ENCODE peak calls at places on chromosomes 7 and 10, in nine cellular contexts. One of them, this sample, is unnamed.

GRCh38 chr7:7943951-7944350 is 24.6 kb upstream of the GLCCI1 start:
- DNase-seq in WERI-Rb-1: no peak
- DNase-seq in SHP77: no peak
- DNase-seq in activated T-cell treated with anti-CD3 and anti-CD28 coated beads, Interleukin-2, amount 50 U/mL, for 4 hours: no peak
- DNase-seq in HuH-7: no peak
- DNase-seq in NB4: no peak
- DNase-seq in AG08395: no peak
- DNase-seq in H4: no peak
- DNase-seq in CD8-positive, alpha-beta memory T cell: no peak
- DNase-seq in this sample: no peak

GRCh38 chr10:14712991-14713422 is 61.7 kb downstream of the FAM107B start:
- DNase-seq in WERI-Rb-1: peak
- DNase-seq in SHP77: no peak
- DNase-seq in activated T-cell treated with anti-CD3 and anti-CD28 coated beads, Interleukin-2, amount 50 U/mL, for 4 hours: no peak
- DNase-seq in HuH-7: no peak
- DNase-seq in NB4: no peak
- DNase-seq in AG08395: no peak
- DNase-seq in H4: no peak
- DNase-seq in CD8-positive, alpha-beta memory T cell: no peak
- DNase-seq in this sample: peak

GRCh38 chr7:130256716-130257115 is 9.9 kb upstream of the CPA2 start:
- DNase-seq in WERI-Rb-1: no peak
- DNase-seq in SHP77: no peak
- DNase-seq in activated T-cell treated with anti-CD3 and anti-CD28 coated beads, Interleukin-2, amount 50 U/mL, for 4 hours: no peak
- DNase-seq in HuH-7: no peak
- DNase-seq in NB4: no peak
- DNase-seq in AG08395: no peak
- DNase-seq in H4: no peak
- DNase-seq in CD8-positive, alpha-beta memory T cell: no peak
- DNase-seq in this sample: no peak

GRCh38 chr10:48485711-48486110 is 119.2 kb downstream of the ARHGAP22 start:
- DNase-seq in WERI-Rb-1: no peak
- DNase-seq in SHP77: no peak
- DNase-seq in activated T-cell treated with anti-CD3 and anti-CD28 coated beads, Interleukin-2, amount 50 U/mL, for 4 hours: no peak
- DNase-seq in HuH-7: no peak
- DNase-seq in NB4: no peak
- DNase-seq in AG08395: no peak
- DNase-seq in H4: no peak
- DNase-seq in CD8-positive, alpha-beta memory T cell: no peak
- DNase-seq in this sample: no peak

GRCh38 chr7:151699147-151699546 is 177.8 kb downstream of the PRKAG2 start:
- DNase-seq in WERI-Rb-1: no peak
- DNase-seq in SHP77: no peak
- DNase-seq in activated T-cell treated with anti-CD3 and anti-CD28 coated beads, Interleukin-2, amount 50 U/mL, for 4 hours: no peak
- DNase-seq in HuH-7: no peak
- DNase-seq in NB4: peak
- DNase-seq in AG08395: no peak
- DNase-seq in H4: peak
- DNase-seq in CD8-positive, alpha-beta memory T cell: no peak
- DNase-seq in this sample: no peak

GRCh38 chr10:77636967-77637473 is 588 bp downstream of the KCNMA1 start:
- DNase-seq in WERI-Rb-1: no peak
- DNase-seq in SHP77: no peak
- DNase-seq in activated T-cell treated with anti-CD3 and anti-CD28 coated beads, Interleukin-2, amount 50 U/mL, for 4 hours: no peak
- DNase-seq in HuH-7: no peak
- DNase-seq in NB4: no peak
- DNase-seq in AG08395: no peak
- DNase-seq in H4: no peak
- DNase-seq in CD8-positive, alpha-beta memory T cell: no peak
- DNase-seq in this sample: peak

GRCh38 chr7:757741-758163 is 30.7 kb upstream of the PRKAR1B start:
- DNase-seq in WERI-Rb-1: no peak
- DNase-seq in SHP77: no peak
- DNase-seq in activated T-cell treated with anti-CD3 and anti-CD28 coated beads, Interleukin-2, amount 50 U/mL, for 4 hours: no peak
- DNase-seq in HuH-7: no peak
- DNase-seq in NB4: no peak
- DNase-seq in AG08395: no peak
- DNase-seq in H4: no peak
- DNase-seq in CD8-positive, alpha-beta memory T cell: no peak
- DNase-seq in this sample: no peak

GRCh38 chr7:15554081-15554480 is 7.7 kb downstream of the AGMO start:
- DNase-seq in WERI-Rb-1: no peak
- DNase-seq in SHP77: no peak
- DNase-seq in activated T-cell treated with anti-CD3 and anti-CD28 coated beads, Interleukin-2, amount 50 U/mL, for 4 hours: no peak
- DNase-seq in HuH-7: no peak
- DNase-seq in NB4: no peak
- DNase-seq in AG08395: no peak
- DNase-seq in H4: no peak
- DNase-seq in CD8-positive, alpha-beta memory T cell: no peak
- DNase-seq in this sample: no peak

GRCh38 chr10:74930962-74931361 is 104.6 kb downstream of the KAT6B start:
- DNase-seq in WERI-Rb-1: no peak
- DNase-seq in SHP77: no peak
- DNase-seq in activated T-cell treated with anti-CD3 and anti-CD28 coated beads, Interleukin-2, amount 50 U/mL, for 4 hours: no peak
- DNase-seq in HuH-7: no peak
- DNase-seq in NB4: no peak
- DNase-seq in AG08395: no peak
- DNase-seq in H4: no peak
- DNase-seq in CD8-positive, alpha-beta memory T cell: no peak
- DNase-seq in this sample: peak